ENCODE peak calls at places on chromosomes 12 and 14, in ten cellular contexts. One of them, this sample, is unnamed.

GRCh38 chr12:31214626-31215520 is 111.1 kb downstream of the SINHCAF start:
- DNase-seq in lower lobe of right lung: no peak
- DNase-seq in HFFc6: no peak
- DNase-seq in uterus: no peak
- DNase-seq in tibial artery: no peak
- DNase-seq in ovary: no peak
- DNase-seq in heart left ventricle: no peak
- DNase-seq in Caco-2: no peak
- DNase-seq in HL-60: no peak
- DNase-seq in progenitor cell of endocrine pancreas: no peak
- DNase-seq in this sample: no peak

GRCh38 chr12:67650127-67650495 is 1.6 kb downstream of the DYRK2 start:
- DNase-seq in tibial artery: peak; percentile 34
- DNase-seq in HFFc6: no peak
- DNase-seq in lower lobe of right lung: no peak
- DNase-seq in progenitor cell of endocrine pancreas: peak; percentile 14
- DNase-seq in uterus: peak; percentile 21
- DNase-seq in HL-60: no peak
- DNase-seq in Caco-2: no peak
- DNase-seq in heart left ventricle: peak; percentile 64
- DNase-seq in ovary: peak; percentile 42
- DNase-seq in this sample: no peak

GRCh38 chr12:75945581-75945980 is 86.0 kb downstream of the PHLDA1 start:
- DNase-seq in ovary: no peak
- DNase-seq in heart left ventricle: no peak
- DNase-seq in uterus: no peak
- DNase-seq in HL-60: no peak
- DNase-seq in progenitor cell of endocrine pancreas: no peak
- DNase-seq in lower lobe of right lung: no peak
- DNase-seq in tibial artery: no peak
- DNase-seq in HFFc6: no peak
- DNase-seq in Caco-2: no peak
- DNase-seq in this sample: no peak

GRCh38 chr12:76628745-76629144 is 69.2 kb upstream of the OSBPL8 start:
- DNase-seq in tibial artery: no peak
- DNase-seq in ovary: no peak
- DNase-seq in Caco-2: no peak
- DNase-seq in progenitor cell of endocrine pancreas: no peak
- DNase-seq in uterus: no peak
- DNase-seq in heart left ventricle: no peak
- DNase-seq in HFFc6: no peak
- DNase-seq in HL-60: no peak
- DNase-seq in lower lobe of right lung: no peak
- DNase-seq in this sample: no peak

GRCh38 chr14:100328495-100329163 is 5.5 kb downstream of the SLC25A47 start:
- DNase-seq in ovary: no peak
- DNase-seq in Caco-2: no peak
- DNase-seq in lower lobe of right lung: no peak
- DNase-seq in uterus: no peak
- DNase-seq in HFFc6: no peak
- DNase-seq in heart left ventricle: no peak
- DNase-seq in tibial artery: no peak
- DNase-seq in HL-60: no peak
- DNase-seq in progenitor cell of endocrine pancreas: no peak
- DNase-seq in this sample: no peak

GRCh38 chr12:123250471-123251383 is 17.5 kb downstream of the MTRFR start:
- DNase-seq in HL-60: no peak
- DNase-seq in heart left ventricle: no peak
- DNase-seq in Caco-2: peak; percentile 87
- DNase-seq in ovary: no peak
- DNase-seq in lower lobe of right lung: peak; percentile 83
- DNase-seq in HFFc6: no peak
- DNase-seq in uterus: no peak
- DNase-seq in progenitor cell of endocrine pancreas: no peak
- DNase-seq in tibial artery: no peak
- DNase-seq in this sample: no peak

GRCh38 chr12:109448707-109449390 is 28.3 kb downstream of the KCTD10 start:
- DNase-seq in lower lobe of right lung: no peak
- DNase-seq in progenitor cell of endocrine pancreas: no peak
- DNase-seq in ovary: no peak
- DNase-seq in HL-60: no peak
- DNase-seq in HFFc6: no peak
- DNase-seq in tibial artery: no peak
- DNase-seq in Caco-2: no peak
- DNase-seq in uterus: no peak
- DNase-seq in heart left ventricle: no peak
- DNase-seq in this sample: no peak

GRCh38 chr14:91482278-91483023 is 27.7 kb downstream of the PPP4R3A start:
- DNase-seq in uterus: no peak
- DNase-seq in lower lobe of right lung: no peak
- DNase-seq in ovary: no peak
- DNase-seq in heart left ventricle: no peak
- DNase-seq in HL-60: peak; percentile 71
- DNase-seq in Caco-2: no peak
- DNase-seq in HFFc6: no peak
- DNase-seq in tibial artery: no peak
- DNase-seq in progenitor cell of endocrine pancreas: no peak
- DNase-seq in this sample: no peak

GRCh38 chr14:103382375-103382774 is 2.8 kb upstream of the MARK3 start:
- DNase-seq in lower lobe of right lung: no peak
- DNase-seq in uterus: no peak
- DNase-seq in HL-60: peak; percentile 52
- DNase-seq in HFFc6: peak; percentile 77
- DNase-seq in Caco-2: no peak
- DNase-seq in heart left ventricle: no peak
- DNase-seq in tibial artery: no peak
- DNase-seq in ovary: no peak
- DNase-seq in progenitor cell of endocrine pancreas: no peak
- DNase-seq in this sample: no peak

GRCh38 chr12:38555620-38556596 is 239.3 kb downstream of the ALG10B start:
- DNase-seq in Caco-2: no peak
- DNase-seq in HFFc6: no peak
- DNase-seq in heart left ventricle: no peak
- DNase-seq in lower lobe of right lung: no peak
- DNase-seq in progenitor cell of endocrine pancreas: no peak
- DNase-seq in ovary: no peak
- DNase-seq in tibial artery: no peak
- DNase-seq in HL-60: no peak
- DNase-seq in uterus: no peak
- DNase-seq in this sample: no peak

GRCh38 chr12:131990066-131990979 is 40.6 kb downstream of the EP400 start:
- DNase-seq in HFFc6: no peak
- DNase-seq in ovary: no peak
- DNase-seq in progenitor cell of endocrine pancreas: no peak
- DNase-seq in Caco-2: no peak
- DNase-seq in lower lobe of right lung: no peak
- DNase-seq in heart left ventricle: no peak
- DNase-seq in tibial artery: no peak
- DNase-seq in HL-60: no peak
- DNase-seq in uterus: no peak
- DNase-seq in this sample: no peak

GRCh38 chr12:50268482-50268881 is 14.8 kb downstream of the LIMA1 start:
- DNase-seq in progenitor cell of endocrine pancreas: no peak
- DNase-seq in Caco-2: no peak
- DNase-seq in heart left ventricle: no peak
- DNase-seq in HL-60: no peak
- DNase-seq in ovary: no peak
- DNase-seq in uterus: no peak
- DNase-seq in tibial artery: no peak
- DNase-seq in HFFc6: no peak
- DNase-seq in lower lobe of right lung: no peak
- DNase-seq in this sample: no peak

GRCh38 chr12:81963651-81964050 is 204.5 kb upstream of the PPFIA2 start:
- DNase-seq in progenitor cell of endocrine pancreas: no peak
- DNase-seq in tibial artery: no peak
- DNase-seq in ovary: no peak
- DNase-seq in HL-60: no peak
- DNase-seq in HFFc6: no peak
- DNase-seq in Caco-2: no peak
- DNase-seq in heart left ventricle: no peak
- DNase-seq in lower lobe of right lung: no peak
- DNase-seq in uterus: no peak
- DNase-seq in this sample: no peak
- TF ChIP-seq CTCF in progenitor cell of endocrine pancreas: no peak
- TF ChIP-seq CTCF in tibial artery: no peak
- TF ChIP-seq CTCF in ovary: no peak
- TF ChIP-seq CTCF in HL-60: no peak
- TF ChIP-seq CTCF in HFFc6: no peak
- TF ChIP-seq CTCF in Caco-2: no peak
- TF ChIP-seq CTCF in heart left ventricle: no peak
- TF ChIP-seq CTCF in lower lobe of right lung: no peak
- TF ChIP-seq CTCF in uterus: no peak
- TF ChIP-seq CTCF in this sample: no peak

DNA sequence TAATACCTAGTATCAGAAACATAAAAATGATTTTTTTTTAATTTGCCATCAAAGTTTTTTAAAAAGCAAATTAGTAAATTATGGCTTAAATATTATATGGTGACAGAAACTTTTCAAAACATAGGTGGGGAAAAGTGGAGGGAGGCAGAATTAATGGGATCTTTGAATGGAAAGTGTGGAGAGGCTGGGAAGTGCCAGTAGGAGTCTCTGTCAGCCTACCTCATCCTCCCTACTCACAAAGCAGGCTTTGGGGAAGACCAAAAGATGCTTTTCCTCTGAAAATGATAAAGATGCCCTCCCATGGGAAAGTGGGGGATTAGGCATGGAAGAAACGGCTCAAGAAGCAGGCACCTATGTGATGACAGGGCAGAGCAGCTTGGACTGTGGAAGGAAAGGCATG is 21.8 kb downstream of the PLEK2 start:
- DNase-seq in progenitor cell of endocrine pancreas: no peak
- DNase-seq in lower lobe of right lung: no peak
- DNase-seq in heart left ventricle: no peak
- DNase-seq in Caco-2: no peak
- DNase-seq in HFFc6: no peak
- DNase-seq in tibial artery: no peak
- DNase-seq in HL-60: no peak
- DNase-seq in uterus: no peak
- DNase-seq in ovary: no peak
- DNase-seq in this sample: no peak
- TF ChIP-seq CTCF in progenitor cell of endocrine pancreas: no peak
- TF ChIP-seq CTCF in lower lobe of right lung: no peak
- TF ChIP-seq CTCF in heart left ventricle: no peak
- TF ChIP-seq CTCF in Caco-2: no peak
- TF ChIP-seq CTCF in HFFc6: no peak
- TF ChIP-seq CTCF in tibial artery: no peak
- TF ChIP-seq CTCF in HL-60: no peak
- TF ChIP-seq CTCF in uterus: no peak
- TF ChIP-seq CTCF in ovary: no peak
- TF ChIP-seq CTCF in this sample: no peak

GRCh38 chr12:7319934-7320333 is 16.1 kb downstream of the ACSM4 start:
- DNase-seq in HL-60: no peak
- DNase-seq in tibial artery: no peak
- DNase-seq in lower lobe of right lung: no peak
- DNase-seq in HFFc6: no peak
- DNase-seq in ovary: no peak
- DNase-seq in heart left ventricle: no peak
- DNase-seq in uterus: no peak
- DNase-seq in progenitor cell of endocrine pancreas: no peak
- DNase-seq in Caco-2: no peak
- DNase-seq in this sample: no peak
- TF ChIP-seq CTCF in HL-60: no peak
- TF ChIP-seq CTCF in tibial artery: no peak
- TF ChIP-seq CTCF in lower lobe of right lung: no peak
- TF ChIP-seq CTCF in HFFc6: peak; percentile 65
- TF ChIP-seq CTCF in ovary: no peak
- TF ChIP-seq CTCF in heart left ventricle: no peak
- TF ChIP-seq CTCF in uterus: no peak
- TF ChIP-seq CTCF in progenitor cell of endocrine pancreas: peak; percentile 16
- TF ChIP-seq CTCF in Caco-2: no peak
- TF ChIP-seq CTCF in this sample: no peak

DNA sequence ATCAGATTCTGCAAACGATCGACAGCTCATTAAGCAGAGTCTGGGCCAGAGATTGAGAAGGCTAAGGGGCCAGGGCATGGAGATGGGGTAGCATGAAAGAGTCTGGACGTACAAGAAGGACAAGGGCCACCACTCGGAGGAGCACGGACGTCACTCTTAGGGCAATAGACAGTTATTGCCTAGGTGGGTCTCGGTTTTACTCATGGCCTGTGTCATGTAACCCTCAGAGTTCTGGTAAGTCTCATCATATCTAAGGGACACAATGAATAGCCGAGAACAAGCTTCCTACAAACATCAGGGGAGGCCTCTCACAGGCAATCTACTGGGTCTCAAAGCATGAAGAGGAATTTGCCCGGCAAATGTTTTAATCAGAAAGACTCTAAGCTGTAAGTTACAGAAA is 30.4 kb upstream of the ITPK1 start:
- DNase-seq in HFFc6: no peak
- DNase-seq in Caco-2: no peak
- DNase-seq in uterus: no peak
- DNase-seq in tibial artery: no peak
- DNase-seq in heart left ventricle: no peak
- DNase-seq in lower lobe of right lung: no peak
- DNase-seq in HL-60: no peak
- DNase-seq in progenitor cell of endocrine pancreas: no peak
- DNase-seq in ovary: no peak
- DNase-seq in this sample: no peak
- TF ChIP-seq CTCF in HFFc6: no peak
- TF ChIP-seq CTCF in Caco-2: no peak
- TF ChIP-seq CTCF in uterus: no peak
- TF ChIP-seq CTCF in tibial artery: no peak
- TF ChIP-seq CTCF in heart left ventricle: no peak
- TF ChIP-seq CTCF in lower lobe of right lung: no peak
- TF ChIP-seq CTCF in HL-60: no peak
- TF ChIP-seq CTCF in progenitor cell of endocrine pancreas: no peak
- TF ChIP-seq CTCF in ovary: no peak
- TF ChIP-seq CTCF in this sample: no peak

GRCh38 chr14:50530358-50530757 is 2.0 kb downstream of the MAP4K5 start:
- DNase-seq in tibial artery: no peak
- DNase-seq in ovary: no peak
- DNase-seq in heart left ventricle: no peak
- DNase-seq in lower lobe of right lung: no peak
- DNase-seq in uterus: no peak
- DNase-seq in HL-60: no peak
- DNase-seq in HFFc6: peak; percentile 60
- DNase-seq in Caco-2: no peak
- DNase-seq in progenitor cell of endocrine pancreas: no peak
- DNase-seq in this sample: no peak
- TF ChIP-seq CTCF in tibial artery: no peak
- TF ChIP-seq CTCF in ovary: no peak
- TF ChIP-seq CTCF in heart left ventricle: no peak
- TF ChIP-seq CTCF in lower lobe of right lung: no peak
- TF ChIP-seq CTCF in uterus: no peak
- TF ChIP-seq CTCF in HL-60: no peak
- TF ChIP-seq CTCF in HFFc6: no peak
- TF ChIP-seq CTCF in Caco-2: no peak
- TF ChIP-seq CTCF in progenitor cell of endocrine pancreas: no peak
- TF ChIP-seq CTCF in this sample: no peak

This sample was measured in D721Med.